ENCODE peak calls at places on chromosomes 13 and 19, in four cellular contexts. U is brain microvascular endothelial cell, G is pancreas, M is colonic mucosa. K is an unnamed sample.

GRCh38 chr19:49770529-49770928 is 3.7 kb downstream of the AP2A1 start:
- DNase-seq in M (no peak), U (no peak), G (no peak), K (no peak)

GRCh38 chr19:16025108-16026101 is 50.9 kb upstream of the TPM4 start:
- DNase-seq in M (no peak), U (peak), G (no peak), K (no peak)

GRCh38 chr13:81048026-81048461 is 707.1 kb upstream of the SPRY2 start:
- DNase-seq in U (no peak), M (no peak), G (no peak), K (no peak)

GRCh38 chr19:47675859-47676258 is 37.4 kb upstream of the EHD2 start:
- DNase-seq in G (no peak), U (no peak), M (no peak), K (no peak)

GRCh38 chr19:11194657-11195056 is 2.7 kb downstream of the KANK2 start:
- DNase-seq in G (no peak), M (no peak), U (no peak), K (no peak)

GRCh38 chr13:29039212-29039611 is 219.1 kb downstream of the MTUS2 start:
- DNase-seq in U (no peak), M (no peak), G (no peak), K (no peak)

GRCh38 chr19:47309038-47309437 is 623 bp upstream of the C5AR1 start:
- DNase-seq in U (no peak), G (no peak), M (no peak), K (no peak)

GRCh38 chr13:46546084-46546786 is 6.7 kb upstream of the LRCH1 start:
- DNase-seq in M (no peak), U (no peak), G (no peak), K (no peak)

GRCh38 chr19:52922841-52923781 is at the start of gene ZNF888:
- DNase-seq in M (peak), G (peak), U (peak), K (peak)

GRCh38 chr19:42386974-42387707 is 3.0 kb downstream of the CNFN start:
- DNase-seq in M (peak), G (peak), U (peak), K (peak)

GRCh38 chr13:30904043-30904442 is 2.0 kb upstream of the MEDAG start:
- DNase-seq in M (no peak), G (no peak), U (no peak), K (no peak)

GRCh38 chr13:51747438-51748434 is 56.2 kb downstream of the DHRS12 start:
- DNase-seq in U (no peak), M (no peak), G (no peak), K (no peak)

GRCh38 chr13:20136781-20137703 is 23.8 kb downstream of the GJA3 start:
- DNase-seq in U (no peak), G (peak), M (peak), K (no peak)

GRCh38 chr19:32971012-32971595 is 654 bp downstream of the CEP89 start:
- DNase-seq in M (no peak), G (no peak), U (no peak), K (no peak)

GRCh38 chr19:3593156-3593555 is 7.9 kb downstream of the GIPC3 start:
- DNase-seq in G (no peak), U (no peak), M (no peak), K (no peak)

GRCh38 chr13:48892311-48892710 is 83.4 kb upstream of the FNDC3A start:
- DNase-seq in G (no peak), M (no peak), U (peak), K (no peak)

GRCh38 chr19:38666662-38667448 is 19.4 kb downstream of the ACTN4 start:
- DNase-seq in G (no peak), U (peak), M (no peak), K (no peak)

GRCh38 chr19:38671654-38672053 is 24.2 kb downstream of the ACTN4 start:
- DNase-seq in U (no peak), M (no peak), G (no peak), K (no peak)

GRCh38 chr19:38667552-38668205 is 20.2 kb downstream of the ACTN4 start:
- DNase-seq in G (no peak), U (no peak), M (no peak), K (no peak)

GRCh38 chr19:38670921-38671398 is 23.5 kb downstream of the ACTN4 start:
- DNase-seq in M (no peak), U (no peak), G (no peak), K (no peak)

GRCh38 chr19:38669532-38669931 is 22.1 kb downstream of the ACTN4 start:
- DNase-seq in G (no peak), U (no peak), M (no peak), K (no peak)
- H3K27ac ChIP-seq in G (peak), U (no peak), M (peak), K (peak)

GRCh38 chr19:39826311-39826945 is 7.5 kb downstream of the DYRK1B start:
- DNase-seq in U (no peak), G (no peak), M (no peak), K (no peak)

GRCh38 chr19:39825093-39825463 is 8.9 kb downstream of the DYRK1B start:
- DNase-seq in M (no peak), U (no peak), G (no peak), K (no peak)

GRCh38 chr19:39825531-39826076 is 8.4 kb downstream of the DYRK1B start:
- DNase-seq in M (no peak), G (no peak), U (no peak), K (no peak)

GRCh38 chr19:39824143-39825092 is 9.5 kb downstream of the DYRK1B start:
- DNase-seq in U (peak), M (peak), G (peak), K (peak)

GRCh38 chr19:39823693-39824092 is 10.3 kb downstream of the DYRK1B start:
- DNase-seq in G (no peak), M (no peak), U (no peak), K (no peak)
- H3K27ac ChIP-seq in G (no peak), M (no peak), U (no peak), K (no peak)

GRCh38 chr19:45079911-45080469 is 930 bp downstream of the GEMIN7 start:
- DNase-seq in M (peak), U (no peak), G (no peak), K (no peak)

GRCh38 chr19:45076851-45077730 is 813 bp upstream of the ZNF296 start:
- DNase-seq in M (peak), U (no peak), G (no peak), K (no peak)

GRCh38 chr19:45078390-45079062 is 534 bp upstream of the GEMIN7 start:
- DNase-seq in U (no peak), M (no peak), G (no peak), K (no peak)

GRCh38 chr19:45082170-45082569 is 3.1 kb downstream of the GEMIN7 start:
- DNase-seq in U (no peak), G (no peak), M (no peak), K (no peak)

DNA sequence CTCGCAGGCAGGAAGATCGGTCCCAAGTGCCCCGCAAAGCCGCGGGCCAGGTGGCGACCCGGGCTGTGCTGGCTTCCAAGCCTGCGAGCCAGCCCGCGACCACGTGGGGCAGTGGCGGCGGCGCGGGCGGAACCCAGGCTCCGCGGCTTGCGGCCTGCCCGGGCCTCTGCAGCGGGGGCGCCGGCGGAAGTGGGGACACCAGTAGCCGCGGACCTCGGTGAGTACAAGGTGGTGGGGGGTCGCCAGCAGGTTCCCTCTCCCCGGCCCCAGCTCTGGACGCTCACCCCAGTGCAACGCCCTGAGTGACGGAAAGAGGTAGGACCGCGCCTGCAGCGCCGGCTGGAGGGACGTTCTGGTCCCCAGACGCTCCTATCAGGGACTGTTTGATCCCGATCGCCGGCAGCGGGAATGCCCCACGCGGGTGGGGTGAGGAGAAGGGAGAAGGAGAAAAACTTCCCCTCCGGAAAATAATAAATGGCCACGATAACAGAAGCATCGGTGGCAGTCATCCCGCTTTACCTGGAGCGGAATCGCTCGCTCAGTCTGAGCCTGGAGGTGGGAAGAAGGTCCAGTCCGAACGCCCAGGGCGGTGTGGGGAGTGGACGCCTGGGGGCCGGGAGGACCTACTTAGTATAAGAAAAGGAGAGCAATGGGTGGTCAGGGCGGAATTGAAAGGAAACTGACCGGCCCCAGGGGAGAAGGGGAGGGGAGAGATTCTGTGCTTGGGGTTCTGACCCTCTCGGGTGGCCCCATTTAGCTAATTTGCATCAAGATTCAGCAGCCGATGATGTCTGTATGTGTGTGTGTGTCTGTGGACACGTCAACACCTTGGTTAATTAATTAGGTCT is at the start of gene GEMIN7:
- DNase-seq in G (peak), U (peak), M (peak), K (peak)
- H3K27ac ChIP-seq in G (no peak), U (peak), M (peak), K (peak)

DNA sequence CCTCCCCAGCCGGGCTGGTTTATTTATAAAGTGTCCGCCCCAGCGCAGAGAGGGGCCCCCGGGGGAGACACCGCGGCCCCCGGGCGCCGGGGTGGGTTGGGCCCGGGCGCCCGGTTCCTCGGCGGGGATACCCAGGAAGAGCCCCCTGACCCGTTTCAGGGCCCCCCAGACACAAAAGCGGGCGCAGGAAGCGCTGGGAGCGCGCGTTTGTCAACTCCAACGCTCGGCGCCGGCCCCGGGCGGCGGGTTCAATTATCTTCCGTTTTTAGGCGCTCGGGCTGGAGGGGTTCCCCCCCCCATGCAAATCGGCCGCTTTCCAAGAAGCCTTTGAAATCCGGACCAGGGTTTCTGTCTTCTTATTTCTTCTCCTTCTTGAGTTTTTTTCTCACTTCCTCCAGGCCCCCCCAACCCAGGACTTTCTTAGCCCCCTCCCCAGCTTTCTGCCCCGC is 784 bp downstream of the ARID3A start:
- DNase-seq in M (peak), U (peak), G (no peak), K (no peak)
- H3K27ac ChIP-seq in M (peak), U (no peak), G (peak), K (peak)

GRCh38 chr19:46221152-46221551 is 8.4 kb upstream of the IGFL1 start:
- DNase-seq in M (no peak), G (no peak), U (no peak), K (no peak)
- H3K27ac ChIP-seq in M (no peak), G (no peak), U (no peak), K (no peak)